ENCODE peak calls at places on chromosomes 2 and 18, in eight cellular contexts. One of them, this sample, is unnamed.

GRCh38 chr2:60525859-60526258 is 27.6 kb downstream of the BCL11A start:
- DNase-seq in right lobe of liver: no peak
- DNase-seq in PC-3: no peak
- DNase-seq in heart left ventricle: no peak
- DNase-seq in AG04450: no peak
- DNase-seq in fibroblast of lung: no peak
- DNase-seq in neural progenitor cell: no peak
- DNase-seq in tibial artery: no peak
- DNase-seq in this sample: no peak

GRCh38 chr2:49961346-49961745 is 807.0 kb upstream of the FSHR start:
- DNase-seq in right lobe of liver: no peak
- DNase-seq in PC-3: no peak
- DNase-seq in heart left ventricle: no peak
- DNase-seq in AG04450: no peak
- DNase-seq in fibroblast of lung: no peak
- DNase-seq in neural progenitor cell: no peak
- DNase-seq in tibial artery: no peak
- DNase-seq in this sample: no peak

GRCh38 chr2:160471950-160472349 is 21.7 kb downstream of the RBMS1 start:
- DNase-seq in right lobe of liver: no peak
- DNase-seq in PC-3: no peak
- DNase-seq in heart left ventricle: no peak
- DNase-seq in AG04450: no peak
- DNase-seq in fibroblast of lung: no peak
- DNase-seq in neural progenitor cell: no peak
- DNase-seq in tibial artery: no peak
- DNase-seq in this sample: no peak

GRCh38 chr18:3323900-3324299 is 62.0 kb downstream of the MYL12B start:
- DNase-seq in right lobe of liver: no peak
- DNase-seq in PC-3: peak; percentile 41
- DNase-seq in heart left ventricle: no peak
- DNase-seq in AG04450: no peak
- DNase-seq in fibroblast of lung: peak; percentile 62
- DNase-seq in neural progenitor cell: no peak
- DNase-seq in tibial artery: no peak
- DNase-seq in this sample: no peak

GRCh38 chr18:67117804-67118203 is 398.7 kb downstream of the DSEL start:
- DNase-seq in right lobe of liver: no peak
- DNase-seq in PC-3: no peak
- DNase-seq in heart left ventricle: no peak
- DNase-seq in AG04450: no peak
- DNase-seq in fibroblast of lung: peak; percentile 34
- DNase-seq in neural progenitor cell: no peak
- DNase-seq in tibial artery: no peak
- DNase-seq in this sample: no peak

GRCh38 chr18:10230072-10230471 is 224.4 kb upstream of the APCDD1 start:
- DNase-seq in right lobe of liver: no peak
- DNase-seq in PC-3: peak; percentile 86
- DNase-seq in heart left ventricle: no peak
- DNase-seq in AG04450: peak; percentile 4
- DNase-seq in fibroblast of lung: peak; percentile 95
- DNase-seq in neural progenitor cell: no peak
- DNase-seq in tibial artery: no peak
- DNase-seq in this sample: no peak

GRCh38 chr2:114265256-114265655 is 177.2 kb upstream of the DPP10 start:
- DNase-seq in right lobe of liver: no peak
- DNase-seq in PC-3: no peak
- DNase-seq in heart left ventricle: no peak
- DNase-seq in AG04450: no peak
- DNase-seq in fibroblast of lung: no peak
- DNase-seq in neural progenitor cell: no peak
- DNase-seq in tibial artery: no peak
- DNase-seq in this sample: no peak

GRCh38 chr18:33603434-33603833 is 25.4 kb downstream of the ASXL3 start:
- DNase-seq in right lobe of liver: no peak
- DNase-seq in PC-3: no peak
- DNase-seq in heart left ventricle: no peak
- DNase-seq in AG04450: no peak
- DNase-seq in fibroblast of lung: no peak
- DNase-seq in neural progenitor cell: no peak
- DNase-seq in tibial artery: no peak
- DNase-seq in this sample: no peak

GRCh38 chr2:228084717-228085116 is 96.8 kb downstream of the SPHKAP start:
- DNase-seq in right lobe of liver: no peak
- DNase-seq in PC-3: no peak
- DNase-seq in heart left ventricle: no peak
- DNase-seq in AG04450: no peak
- DNase-seq in fibroblast of lung: no peak
- DNase-seq in neural progenitor cell: no peak
- DNase-seq in tibial artery: no peak
- DNase-seq in this sample: no peak

GRCh38 chr2:14524803-14525080 is 107.8 kb upstream of the LRATD1 start:
- DNase-seq in right lobe of liver: no peak
- DNase-seq in PC-3: peak; percentile 63
- DNase-seq in heart left ventricle: no peak
- DNase-seq in AG04450: no peak
- DNase-seq in fibroblast of lung: peak; percentile 57
- DNase-seq in neural progenitor cell: no peak
- DNase-seq in tibial artery: no peak
- DNase-seq in this sample: no peak

GRCh38 chr2:101145406-101145805 is 5.8 kb downstream of the TBC1D8 start:
- DNase-seq in right lobe of liver: no peak
- DNase-seq in PC-3: peak; percentile 72
- DNase-seq in heart left ventricle: no peak
- DNase-seq in AG04450: no peak
- DNase-seq in fibroblast of lung: peak; percentile 7
- DNase-seq in neural progenitor cell: no peak
- DNase-seq in tibial artery: no peak
- DNase-seq in this sample: no peak

GRCh38 chr18:524496-524895 is 24.0 kb upstream of the COLEC12 start:
- DNase-seq in right lobe of liver: no peak
- DNase-seq in PC-3: peak; percentile 23
- DNase-seq in heart left ventricle: no peak
- DNase-seq in AG04450: peak; percentile 49
- DNase-seq in fibroblast of lung: peak; percentile 86
- DNase-seq in neural progenitor cell: no peak
- DNase-seq in tibial artery: no peak
- DNase-seq in this sample: no peak

GRCh38 chr2:22912398-22912797 is 472.6 kb upstream of the KLHL29 start:
- DNase-seq in right lobe of liver: no peak
- DNase-seq in PC-3: no peak
- DNase-seq in heart left ventricle: no peak
- DNase-seq in AG04450: no peak
- DNase-seq in fibroblast of lung: no peak
- DNase-seq in neural progenitor cell: no peak
- DNase-seq in tibial artery: no peak
- DNase-seq in this sample: no peak

GRCh38 chr2:19982268-19982667 is 7.6 kb downstream of the WDR35 start:
- DNase-seq in right lobe of liver: no peak
- DNase-seq in PC-3: no peak
- DNase-seq in heart left ventricle: no peak
- DNase-seq in AG04450: no peak
- DNase-seq in fibroblast of lung: peak; percentile 12
- DNase-seq in neural progenitor cell: no peak
- DNase-seq in tibial artery: no peak
- DNase-seq in this sample: no peak

GRCh38 chr2:112794841-112795240 is 10.5 kb upstream of the IL1A start:
- DNase-seq in right lobe of liver: no peak
- DNase-seq in PC-3: no peak
- DNase-seq in heart left ventricle: no peak
- DNase-seq in AG04450: no peak
- DNase-seq in fibroblast of lung: no peak
- DNase-seq in neural progenitor cell: no peak
- DNase-seq in tibial artery: no peak
- DNase-seq in this sample: no peak

GRCh38 chr18:9707381-9708056 is 582 bp upstream of the RAB31 start:
- DNase-seq in right lobe of liver: peak; percentile 40
- DNase-seq in PC-3: no peak
- DNase-seq in heart left ventricle: no peak
- DNase-seq in AG04450: no peak
- DNase-seq in fibroblast of lung: peak; percentile 46
- DNase-seq in neural progenitor cell: no peak
- DNase-seq in tibial artery: no peak
- DNase-seq in this sample: peak; percentile 72

GRCh38 chr2:230865766-230866703 is 1.3 kb downstream of the ITM2C start:
- DNase-seq in right lobe of liver: no peak
- DNase-seq in PC-3: peak; percentile 24
- DNase-seq in heart left ventricle: no peak
- DNase-seq in AG04450: no peak
- DNase-seq in fibroblast of lung: peak; percentile 24
- DNase-seq in neural progenitor cell: peak; percentile 64
- DNase-seq in tibial artery: no peak
- DNase-seq in this sample: no peak

GRCh38 chr2:198968585-198968984 is 489.2 kb downstream of the SATB2 start:
- DNase-seq in right lobe of liver: no peak
- DNase-seq in PC-3: no peak
- DNase-seq in heart left ventricle: no peak
- DNase-seq in AG04450: no peak
- DNase-seq in fibroblast of lung: no peak
- DNase-seq in neural progenitor cell: no peak
- DNase-seq in tibial artery: no peak
- DNase-seq in this sample: no peak

GRCh38 chr2:176079285-176079830 is 4.4 kb downstream of the EVX2 start:
- DNase-seq in right lobe of liver: no peak
- DNase-seq in PC-3: no peak
- DNase-seq in heart left ventricle: no peak
- DNase-seq in AG04450: no peak
- DNase-seq in fibroblast of lung: no peak
- DNase-seq in neural progenitor cell: peak; percentile 62
- DNase-seq in tibial artery: no peak
- DNase-seq in this sample: no peak
- H3K27me3 ChIP-seq in right lobe of liver: peaks cover 83% of the 10 kb centered on the region
- H3K27me3 ChIP-seq in PC-3: peaks cover 51% of the 10 kb centered on the region
- H3K27me3 ChIP-seq in heart left ventricle: peaks cover 97% of the 10 kb centered on the region
- H3K27me3 ChIP-seq in AG04450: peaks cover 89% of the 10 kb centered on the region
- H3K27me3 ChIP-seq in fibroblast of lung: peaks cover 77% of the 10 kb centered on the region
- H3K27me3 ChIP-seq in neural progenitor cell: peaks cover 100% of the 10 kb centered on the region
- H3K27me3 ChIP-seq in tibial artery: peaks cover 29% of the 10 kb centered on the region
- H3K27me3 ChIP-seq in this sample: peaks cover 75% of the 10 kb centered on the region

DNA sequence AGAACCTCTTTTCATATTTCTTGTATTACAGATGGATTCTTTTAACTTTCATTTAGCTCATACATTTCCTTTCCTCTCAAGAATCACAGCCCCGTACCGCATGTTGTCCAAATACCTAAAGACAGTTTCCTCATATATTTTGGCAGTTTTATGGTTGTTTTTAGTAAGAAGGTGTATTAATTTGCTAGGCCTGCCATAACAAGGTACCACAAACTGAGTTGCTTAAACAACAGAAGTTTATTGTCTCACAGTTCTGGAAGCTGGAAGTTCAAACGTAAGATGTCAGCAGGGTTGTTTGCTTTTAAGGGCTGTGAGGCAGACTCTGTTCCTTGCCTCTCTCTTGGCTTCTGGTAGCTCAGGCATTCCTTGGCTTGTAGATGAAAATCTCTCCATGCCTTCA is 343.2 kb upstream of the TNP1 start:
- DNase-seq in right lobe of liver: no peak
- DNase-seq in PC-3: no peak
- DNase-seq in heart left ventricle: no peak
- DNase-seq in AG04450: no peak
- DNase-seq in fibroblast of lung: no peak
- DNase-seq in neural progenitor cell: no peak
- DNase-seq in tibial artery: no peak
- DNase-seq in this sample: no peak
- TF ChIP-seq CTCF in right lobe of liver: no peak
- TF ChIP-seq CTCF in PC-3: no peak
- TF ChIP-seq CTCF in heart left ventricle: no peak
- TF ChIP-seq CTCF in AG04450: no peak
- TF ChIP-seq CTCF in fibroblast of lung: no peak
- TF ChIP-seq CTCF in neural progenitor cell: no peak
- TF ChIP-seq CTCF in tibial artery: no peak
- TF ChIP-seq CTCF in this sample: no peak

DNA sequence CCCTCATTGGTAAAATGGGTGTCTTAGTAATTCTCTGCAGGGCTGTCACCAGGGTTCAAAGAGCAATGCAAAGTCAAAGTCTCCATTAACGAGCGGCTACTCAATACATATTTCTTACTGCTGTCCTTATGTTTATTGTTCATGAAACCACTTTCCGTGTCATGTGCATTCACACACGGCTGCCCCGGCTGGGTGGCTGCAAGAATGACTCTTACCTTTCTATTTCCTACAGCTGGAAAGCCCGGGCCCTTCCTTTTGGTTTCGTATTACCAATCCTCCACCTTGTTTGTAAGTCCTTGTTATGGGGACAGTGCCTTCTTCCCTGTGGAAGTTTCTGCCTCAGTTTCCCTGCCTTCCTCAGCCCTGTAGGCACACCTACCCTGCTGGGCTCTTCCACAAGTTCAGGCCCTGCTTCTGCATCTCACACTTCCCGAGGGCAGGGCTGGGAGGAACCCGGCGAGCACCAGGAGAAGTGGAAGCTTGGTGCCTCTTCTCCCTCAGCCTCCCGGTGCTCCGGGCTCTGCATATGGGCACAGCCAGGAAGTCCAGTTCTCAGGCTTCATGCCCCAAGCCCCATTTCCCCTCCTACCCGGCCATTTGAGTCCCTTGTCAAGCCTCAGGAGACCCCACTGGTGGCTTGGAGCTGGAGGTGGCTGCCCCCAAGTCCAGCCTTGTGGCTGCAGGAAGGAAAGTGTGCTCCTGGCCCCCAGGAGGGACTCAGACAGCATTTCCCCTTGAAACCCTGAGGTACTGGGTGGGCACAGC is 18.7 kb upstream of the ACKR3 start:
- DNase-seq in right lobe of liver: no peak
- DNase-seq in PC-3: no peak
- DNase-seq in heart left ventricle: no peak
- DNase-seq in AG04450: no peak
- DNase-seq in fibroblast of lung: no peak
- DNase-seq in neural progenitor cell: no peak
- DNase-seq in tibial artery: no peak
- DNase-seq in this sample: no peak
- H3K27me3 ChIP-seq in right lobe of liver: no peaks in the 10 kb centered on the region
- H3K27me3 ChIP-seq in PC-3: no peaks in the 10 kb centered on the region
- H3K27me3 ChIP-seq in heart left ventricle: no peaks in the 10 kb centered on the region
- H3K27me3 ChIP-seq in AG04450: no peaks in the 10 kb centered on the region
- H3K27me3 ChIP-seq in fibroblast of lung: no peaks in the 10 kb centered on the region
- H3K27me3 ChIP-seq in neural progenitor cell: no peaks in the 10 kb centered on the region
- H3K27me3 ChIP-seq in tibial artery: no peaks in the 10 kb centered on the region
- H3K27me3 ChIP-seq in this sample: no peaks in the 10 kb centered on the region

DNA sequence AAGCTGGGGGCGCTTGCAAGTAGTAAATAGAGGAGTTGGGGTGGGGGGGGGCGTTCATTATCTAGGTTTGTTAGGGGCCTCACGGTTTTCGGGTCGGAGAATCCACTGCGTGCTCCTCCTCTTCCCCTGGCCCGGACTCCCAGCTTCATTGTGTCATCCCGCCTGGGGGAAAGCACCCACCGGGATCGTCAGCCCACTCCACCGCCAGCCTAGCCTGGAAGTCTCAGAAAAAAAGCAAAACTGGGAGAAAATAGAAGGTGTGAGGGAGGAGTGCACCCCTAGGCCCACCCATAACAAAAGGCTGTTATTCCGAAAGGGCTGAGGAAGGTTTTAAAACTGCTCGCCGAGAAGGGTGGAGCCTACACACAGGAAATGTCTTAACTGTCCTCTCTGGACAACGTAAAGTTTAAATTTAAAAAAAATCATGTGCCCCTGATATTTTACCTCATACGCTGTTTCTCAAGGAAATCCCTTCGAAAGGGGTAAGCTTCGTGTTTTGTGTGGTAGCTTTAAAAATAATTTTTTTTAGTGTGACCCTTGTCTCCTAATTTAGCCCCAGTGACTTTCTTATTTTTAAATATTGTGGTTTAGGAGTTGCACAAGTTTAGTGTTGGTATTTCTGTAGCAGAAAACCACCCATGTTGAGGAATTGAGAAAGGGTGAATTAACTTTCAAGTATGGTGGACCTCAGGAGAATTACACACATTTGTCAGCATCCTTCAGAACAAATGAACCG is 104.2 kb downstream of the SPTBN1 start:
- DNase-seq in right lobe of liver: peak; percentile 69
- DNase-seq in PC-3: peak; percentile 46
- DNase-seq in heart left ventricle: no peak
- DNase-seq in AG04450: no peak
- DNase-seq in fibroblast of lung: peak; percentile 56
- DNase-seq in neural progenitor cell: peak; percentile 21
- DNase-seq in tibial artery: peak; percentile 58
- DNase-seq in this sample: peak; percentile 75
- TF ChIP-seq CTCF in right lobe of liver: no peak
- TF ChIP-seq CTCF in PC-3: no peak
- TF ChIP-seq CTCF in heart left ventricle: no peak
- TF ChIP-seq CTCF in AG04450: no peak
- TF ChIP-seq CTCF in fibroblast of lung: no peak
- TF ChIP-seq CTCF in neural progenitor cell: peak; percentile 6
- TF ChIP-seq CTCF in tibial artery: no peak
- TF ChIP-seq CTCF in this sample: peak; percentile 7